ENCODE peak calls at places on chromosomes 1 and 21, in four cellular contexts. One of them, this sample, is unnamed.

GRCh38 chr1:8120693-8121260 is 94.7 kb upstream of the ERRFI1 start:
- DNase-seq in CD8-positive, alpha-beta memory T cell: no peak
- DNase-seq in AG09319: no peak
- DNase-seq in iPS DF 19.7: no peak
- DNase-seq in this sample: no peak

GRCh38 chr1:23897083-23897482 is 16.1 kb downstream of the CNR2 start:
- DNase-seq in CD8-positive, alpha-beta memory T cell: no peak
- DNase-seq in iPS DF 19.7: no peak
- DNase-seq in AG09319: no peak
- DNase-seq in this sample: no peak

GRCh38 chr1:87986154-87986914 is 657.7 kb downstream of the LMO4 start:
- DNase-seq in CD8-positive, alpha-beta memory T cell: no peak
- DNase-seq in iPS DF 19.7: no peak
- DNase-seq in AG09319: no peak
- DNase-seq in this sample: no peak

GRCh38 chr1:212255705-212256307 is 29.4 kb upstream of the PPP2R5A start:
- DNase-seq in AG09319: no peak
- DNase-seq in iPS DF 19.7: no peak
- DNase-seq in CD8-positive, alpha-beta memory T cell: no peak
- DNase-seq in this sample: peak; percentile 34

GRCh38 chr1:226531360-226532093 is 17.0 kb upstream of the STUM start:
- DNase-seq in CD8-positive, alpha-beta memory T cell: no peak
- DNase-seq in AG09319: no peak
- DNase-seq in iPS DF 19.7: no peak
- DNase-seq in this sample: no peak

GRCh38 chr1:50705041-50705440 is 255.0 kb downstream of the FAF1 start:
- DNase-seq in iPS DF 19.7: no peak
- DNase-seq in CD8-positive, alpha-beta memory T cell: no peak
- DNase-seq in AG09319: no peak
- DNase-seq in this sample: no peak

GRCh38 chr21:15282666-15283065 is 217.9 kb upstream of the NRIP1 start:
- DNase-seq in iPS DF 19.7: no peak
- DNase-seq in CD8-positive, alpha-beta memory T cell: no peak
- DNase-seq in AG09319: no peak
- DNase-seq in this sample: no peak

GRCh38 chr1:211247921-211248320 is 11.2 kb upstream of the RCOR3 start:
- DNase-seq in CD8-positive, alpha-beta memory T cell: no peak
- DNase-seq in AG09319: no peak
- DNase-seq in iPS DF 19.7: no peak
- DNase-seq in this sample: no peak

GRCh38 chr1:41656088-41656487 is 171.6 kb upstream of the EDN2 start:
- DNase-seq in CD8-positive, alpha-beta memory T cell: no peak
- DNase-seq in iPS DF 19.7: no peak
- DNase-seq in AG09319: no peak
- DNase-seq in this sample: no peak

GRCh38 chr1:156600733-156601121 is 552 bp downstream of the GPATCH4 start:
- DNase-seq in AG09319: no peak
- DNase-seq in iPS DF 19.7: no peak
- DNase-seq in CD8-positive, alpha-beta memory T cell: no peak
- DNase-seq in this sample: no peak

GRCh38 chr1:207031632-207032258 is 811 bp downstream of the C1orf116 start:
- DNase-seq in iPS DF 19.7: no peak
- DNase-seq in CD8-positive, alpha-beta memory T cell: no peak
- DNase-seq in AG09319: no peak
- DNase-seq in this sample: no peak

GRCh38 chr1:58649555-58649954 is 50.3 kb downstream of the MYSM1 start:
- DNase-seq in CD8-positive, alpha-beta memory T cell: peak; percentile 36
- DNase-seq in AG09319: no peak
- DNase-seq in iPS DF 19.7: no peak
- DNase-seq in this sample: peak; percentile 63

GRCh38 chr1:13605159-13605558 is 21.5 kb downstream of the PDPN start:
- DNase-seq in iPS DF 19.7: no peak
- DNase-seq in AG09319: peak; percentile 15
- DNase-seq in CD8-positive, alpha-beta memory T cell: no peak
- DNase-seq in this sample: no peak

GRCh38 chr1:93704063-93704462 is 22.4 kb upstream of the BCAR3 start:
- DNase-seq in CD8-positive, alpha-beta memory T cell: no peak
- DNase-seq in iPS DF 19.7: no peak
- DNase-seq in AG09319: no peak
- DNase-seq in this sample: no peak

GRCh38 chr1:235859775-235860174 is 6.9 kb downstream of the LYST start:
- DNase-seq in iPS DF 19.7: no peak
- DNase-seq in AG09319: no peak
- DNase-seq in CD8-positive, alpha-beta memory T cell: no peak
- DNase-seq in this sample: no peak

GRCh38 chr1:15181564-15181963 is 28.0 kb downstream of the TMEM51 start:
- DNase-seq in iPS DF 19.7: no peak
- DNase-seq in AG09319: no peak
- DNase-seq in CD8-positive, alpha-beta memory T cell: no peak
- DNase-seq in this sample: no peak

GRCh38 chr1:110477041-110477440 is 26.1 kb downstream of the PROK1 start:
- DNase-seq in CD8-positive, alpha-beta memory T cell: no peak
- DNase-seq in AG09319: no peak
- DNase-seq in iPS DF 19.7: no peak
- DNase-seq in this sample: no peak

GRCh38 chr1:40799351-40799867 is 15.8 kb downstream of the KCNQ4 start:
- DNase-seq in CD8-positive, alpha-beta memory T cell: no peak
- DNase-seq in AG09319: no peak
- DNase-seq in iPS DF 19.7: no peak
- DNase-seq in this sample: no peak

GRCh38 chr1:1399870-1400575 is 888 bp upstream of the CCNL2 start:
- DNase-seq in AG09319: no peak
- DNase-seq in iPS DF 19.7: no peak
- DNase-seq in CD8-positive, alpha-beta memory T cell: no peak
- DNase-seq in this sample: peak; percentile 45

GRCh38 chr1:173267453-173267945 is 60.4 kb upstream of the TNFSF4 start:
- DNase-seq in AG09319: no peak
- DNase-seq in iPS DF 19.7: no peak
- DNase-seq in CD8-positive, alpha-beta memory T cell: no peak
- DNase-seq in this sample: no peak

GRCh38 chr1:161502641-161503393 is 2.4 kb upstream of the FCGR2A start:
- DNase-seq in CD8-positive, alpha-beta memory T cell: no peak
- DNase-seq in iPS DF 19.7: no peak
- DNase-seq in AG09319: no peak
- DNase-seq in this sample: no peak

GRCh38 chr1:88892146-88892877 is 945 bp upstream of the GTF2B start:
- DNase-seq in AG09319: no peak
- DNase-seq in CD8-positive, alpha-beta memory T cell: peak; percentile 10
- DNase-seq in iPS DF 19.7: peak; percentile 57
- DNase-seq in this sample: peak; percentile 36

GRCh38 chr1:227428803-227429202 is 110.5 kb upstream of the CDC42BPA start:
- DNase-seq in iPS DF 19.7: no peak
- DNase-seq in AG09319: no peak
- DNase-seq in CD8-positive, alpha-beta memory T cell: no peak
- DNase-seq in this sample: no peak

GRCh38 chr1:225700889-225701465 is 48.1 kb upstream of the ENAH start:
- DNase-seq in CD8-positive, alpha-beta memory T cell: no peak
- DNase-seq in iPS DF 19.7: no peak
- DNase-seq in AG09319: no peak
- DNase-seq in this sample: no peak

GRCh38 chr1:34131396-34132160 is 33.5 kb downstream of the CSMD2 start:
- DNase-seq in iPS DF 19.7: no peak
- DNase-seq in AG09319: no peak
- DNase-seq in CD8-positive, alpha-beta memory T cell: no peak
- DNase-seq in this sample: no peak

GRCh38 chr1:175206687-175207086 is 14.1 kb upstream of the KIAA0040 start:
- DNase-seq in iPS DF 19.7: no peak
- DNase-seq in CD8-positive, alpha-beta memory T cell: no peak
- DNase-seq in AG09319: no peak
- DNase-seq in this sample: no peak

GRCh38 chr1:92310185-92310597 is 11.3 kb downstream of the RPAP2 start:
- DNase-seq in iPS DF 19.7: no peak
- DNase-seq in CD8-positive, alpha-beta memory T cell: peak; percentile 31
- DNase-seq in AG09319: no peak
- DNase-seq in this sample: no peak

GRCh38 chr1:46492871-46493270 is 3.2 kb downstream of the DMBX1 start:
- DNase-seq in CD8-positive, alpha-beta memory T cell: no peak
- DNase-seq in AG09319: no peak
- DNase-seq in iPS DF 19.7: no peak
- DNase-seq in this sample: no peak

GRCh38 chr1:197841828-197842573 is 60.4 kb upstream of the C1orf53 start:
- DNase-seq in AG09319: no peak
- DNase-seq in CD8-positive, alpha-beta memory T cell: no peak
- DNase-seq in iPS DF 19.7: no peak
- DNase-seq in this sample: no peak

GRCh38 chr1:30652151-30652915 is 71.1 kb downstream of the MATN1 start:
- DNase-seq in CD8-positive, alpha-beta memory T cell: no peak
- DNase-seq in AG09319: no peak
- DNase-seq in iPS DF 19.7: no peak
- DNase-seq in this sample: no peak

This sample was measured in activated CD8-positive, alpha-beta T cell treated with anti-CD3 and anti-CD28 coated beads, Interleukin-2, amount 10 ng/mL, durations not matched to agents 7 days and 5 days.